ENCODE peak calls at places on chromosomes 11 and 22, in eight cellular contexts. F is SK-N-SH; W is T-helper 2 cell; J is GM12865; P is HCEC 1CT; V is RCC 7860; E is C1 segment of cervical spinal cord; H is stimulated activated CD4-positive, alpha-beta T cell treated with anti-CD3 and anti-CD28 coated beads, Interleukin-1b, Interleukin-23, amount 100 ng/mL, for 24 hours. A is an unnamed sample.

GRCh38 chr11:122285021-122285420 is 169.0 kb upstream of the BLID start:
- DNase-seq in F (no peak), W (no peak), J (no peak), P (no peak), V (no peak), E (no peak), H (no peak), A (no peak)

GRCh38 chr11:61065955-61066638 is 36.2 kb upstream of the CD5 start:
- DNase-seq in F (no peak), W (no peak), J (peak; percentile 65), P (no peak), V (no peak), E (no peak), H (peak; percentile 60), A (no peak)

GRCh38 chr11:1387521-1387920 is 2.2 kb upstream of the BRSK2 start:
- DNase-seq in F (no peak), W (no peak), J (no peak), P (no peak), V (no peak), E (no peak), H (no peak), A (no peak)

GRCh38 chr11:43868852-43869567 is 11.6 kb upstream of the ALKBH3 start:
- DNase-seq in F (no peak), W (peak; percentile 62), J (peak; percentile 78), P (peak; percentile 80), V (peak; percentile 59), E (no peak), H (peak; percentile 20), A (peak; percentile 96)

GRCh38 chr11:120316880-120317688 is 8.0 kb upstream of the TLCD5 start:
- DNase-seq in F (no peak), W (no peak), J (no peak), P (no peak), V (no peak), E (no peak), H (no peak), A (no peak)

GRCh38 chr11:46669606-46670243 is 30.7 kb downstream of the ARHGAP1 start:
- DNase-seq in F (peak; percentile 49), W (no peak), J (no peak), P (no peak), V (no peak), E (no peak), H (no peak), A (peak; percentile 77)

GRCh38 chr11:6888830-6889229 is 3.5 kb downstream of the OR2D2 start:
- DNase-seq in F (no peak), W (no peak), J (no peak), P (no peak), V (no peak), E (no peak), H (no peak), A (no peak)

GRCh38 chr22:45009881-45010531 is at the start of gene PHF21B:
- DNase-seq in F (peak; percentile 97), W (no peak), J (peak; percentile 40), P (no peak), V (no peak), E (peak; percentile 47), H (peak; percentile 19), A (no peak)

GRCh38 chr11:27757953-27758352 is 57.7 kb upstream of the BDNF start:
- DNase-seq in F (no peak), W (no peak), J (no peak), P (peak; percentile 66), V (peak; percentile 71), E (no peak), H (no peak), A (peak; percentile 69)

GRCh38 chr22:37098976-37099577 is 10.4 kb downstream of the TMPRSS6 start:
- DNase-seq in F (no peak), W (no peak), J (no peak), P (no peak), V (no peak), E (no peak), H (no peak), A (peak; percentile 17)

GRCh38 chr11:115098037-115098436 is 406.2 kb downstream of the CADM1 start:
- DNase-seq in F (no peak), W (no peak), J (no peak), P (no peak), V (no peak), E (no peak), H (no peak), A (no peak)

GRCh38 chr11:1375955-1376258 is 13.8 kb upstream of the BRSK2 start:
- DNase-seq in F (no peak), W (no peak), J (no peak), P (no peak), V (no peak), E (no peak), H (no peak), A (no peak)

GRCh38 chr22:43301866-43302265 is 41.3 kb downstream of the SCUBE1 start:
- DNase-seq in F (no peak), W (no peak), J (no peak), P (no peak), V (no peak), E (no peak), H (no peak), A (no peak)

GRCh38 chr11:69205125-69205928 is 49.6 kb downstream of the SMIM38 start:
- DNase-seq in F (no peak), W (no peak), J (no peak), P (no peak), V (no peak), E (no peak), H (no peak), A (no peak)

GRCh38 chr11:43217856-43218255 is 93.9 kb upstream of the API5 start:
- DNase-seq in F (no peak), W (no peak), J (no peak), P (no peak), V (no peak), E (no peak), H (no peak), A (no peak)

GRCh38 chr11:76698321-76699043 is 27.9 kb upstream of the LRRC32 start:
- DNase-seq in F (no peak), W (no peak), J (peak; percentile 38), P (no peak), V (no peak), E (no peak), H (no peak), A (peak; percentile 88)

GRCh38 chr11:76756341-76756771 is 26.8 kb upstream of the TSKU start:
- DNase-seq in F (peak; percentile 44), W (no peak), J (no peak), P (no peak), V (no peak), E (no peak), H (no peak), A (no peak)

GRCh38 chr22:35498026-35498425 is 42.6 kb upstream of the RASD2 start:
- DNase-seq in F (peak; percentile 47), W (no peak), J (no peak), P (no peak), V (no peak), E (no peak), H (no peak), A (no peak)

GRCh38 chr11:2127357-2127971 is 11.7 kb downstream of the IGF2 start:
- DNase-seq in F (no peak), W (no peak), J (no peak), P (no peak), V (no peak), E (no peak), H (no peak), A (no peak)

GRCh38 chr11:124801014-124801413 is 808 bp upstream of the MSANTD2 start:
- DNase-seq in F (peak; percentile 8), W (no peak), J (no peak), P (peak; percentile 77), V (peak; percentile 28), E (no peak), H (no peak), A (no peak)

GRCh38 chr11:35013514-35014191 is 97.2 kb downstream of the PDHX start:
- DNase-seq in F (no peak), W (peak; percentile 43), J (peak; percentile 71), P (no peak), V (no peak), E (no peak), H (no peak), A (no peak)

GRCh38 chr11:132125855-132126841 is 755.7 kb downstream of the NTM start:
- DNase-seq in F (peak; percentile 48), W (no peak), J (peak; percentile 24), P (peak; percentile 21), V (no peak), E (no peak), H (no peak), A (no peak)

GRCh38 chr11:61554172-61554988 is 26.5 kb downstream of the SYT7 start:
- DNase-seq in F (no peak), W (no peak), J (no peak), P (no peak), V (no peak), E (no peak), H (no peak), A (no peak)

GRCh38 chr22:44915441-44915840 is 94.4 kb downstream of the PHF21B start:
- DNase-seq in F (no peak), W (no peak), J (no peak), P (no peak), V (no peak), E (no peak), H (no peak), A (no peak)

GRCh38 chr22:45516923-45517675 is 14.4 kb downstream of the FBLN1 start:
- DNase-seq in F (no peak), W (no peak), J (no peak), P (peak; percentile 12), V (peak; percentile 54), E (no peak), H (no peak), A (no peak)

GRCh38 chr11:96199563-96200025 is 143.4 kb downstream of the MAML2 start:
- DNase-seq in F (no peak), W (peak; percentile 34), J (no peak), P (peak; percentile 35), V (no peak), E (no peak), H (no peak), A (no peak)